ENCODE peak calls at places on chromosomes 2 and 18, in seven cellular contexts. O is NB4, K is endothelial cell, H is right atrium auricular region, Z is WERI-Rb-1, M is neural progenitor cell, G is AG04450. T is an unnamed sample.

GRCh38 chr2:157443090-157443489 is 799 bp downstream of the CYTIP start:
- DNase-seq in O (no peak), K (no peak), H (no peak), Z (no peak), M (no peak), G (no peak), T (no peak)

GRCh38 chr18:62334110-62334509 is 9.0 kb downstream of the TNFRSF11A start:
- DNase-seq in O (no peak), K (no peak), H (no peak), Z (no peak), M (no peak), G (no peak), T (no peak)

GRCh38 chr2:102159295-102159694 is 16.7 kb downstream of the IL1R1 start:
- DNase-seq in O (peak; percentile 25), K (no peak), H (no peak), Z (no peak), M (no peak), G (no peak), T (no peak)

GRCh38 chr18:69838620-69839411 is 108.9 kb downstream of the CD226 start:
- DNase-seq in O (peak; percentile 61), K (no peak), H (no peak), Z (no peak), M (peak; percentile 12), G (no peak), T (no peak)

GRCh38 chr2:68974251-68974650 is at the start of gene GKN1:
- DNase-seq in O (no peak), K (no peak), H (no peak), Z (no peak), M (no peak), G (peak; percentile 15), T (no peak)

GRCh38 chr2:174682578-174683391 is 81.5 kb downstream of the CHRNA1 start:
- DNase-seq in O (peak; percentile 77), K (peak; percentile 74), H (no peak), Z (peak; percentile 60), M (peak; percentile 84), G (no peak), T (peak; percentile 80)

GRCh38 chr2:191625016-191625415 is 52.9 kb upstream of the NABP1 start:
- DNase-seq in O (peak; percentile 64), K (no peak), H (no peak), Z (no peak), M (no peak), G (no peak), T (no peak)

GRCh38 chr2:18214936-18215335 is 336.5 kb downstream of the KCNS3 start:
- DNase-seq in O (no peak), K (no peak), H (no peak), Z (no peak), M (no peak), G (no peak), T (no peak)

GRCh38 chr2:201768918-201769317 is 11.8 kb downstream of the ALS2 start:
- DNase-seq in O (no peak), K (no peak), H (no peak), Z (no peak), M (no peak), G (no peak), T (no peak)

GRCh38 chr18:23618862-23619387 is 32.6 kb upstream of the NPC1 start:
- DNase-seq in O (peak; percentile 82), K (peak; percentile 31), H (no peak), Z (peak; percentile 71), M (peak; percentile 82), G (no peak), T (peak; percentile 38)

GRCh38 chr2:27125104-27125503 is 1.5 kb downstream of the ABHD1 start:
- DNase-seq in O (no peak), K (no peak), H (no peak), Z (no peak), M (no peak), G (no peak), T (no peak)

GRCh38 chr2:228348653-228349052 is 167.2 kb upstream of the SPHKAP start:
- DNase-seq in O (no peak), K (no peak), H (no peak), Z (no peak), M (no peak), G (no peak), T (no peak)

GRCh38 chr2:234500394-234501006 is 3.6 kb upstream of the ARL4C start:
- DNase-seq in O (peak; percentile 46), K (peak; percentile 50), H (no peak), Z (peak; percentile 62), M (peak; percentile 53), G (no peak), T (peak; percentile 71)

GRCh38 chr18:12359515-12359927 is 17.5 kb downstream of the AFG3L2 start:
- DNase-seq in O (no peak), K (no peak), H (no peak), Z (no peak), M (no peak), G (no peak), T (no peak)

GRCh38 chr2:60947056-60947455 is 65.7 kb downstream of the REL start:
- DNase-seq in O (no peak), K (no peak), H (no peak), Z (no peak), M (no peak), G (no peak), T (no peak)

GRCh38 chr18:48983793-48984437 is 33.1 kb upstream of the SMAD7 start:
- DNase-seq in O (peak; percentile 33), K (no peak), H (no peak), Z (no peak), M (no peak), G (no peak), T (no peak)

GRCh38 chr18:44149706-44150105 is 531.0 kb upstream of the SETBP1 start:
- DNase-seq in O (no peak), K (no peak), H (no peak), Z (no peak), M (no peak), G (peak; percentile 3), T (no peak)

GRCh38 chr18:36212301-36212977 is 25.1 kb downstream of the MOCOS start:
- DNase-seq in O (no peak), K (no peak), H (no peak), Z (no peak), M (peak; percentile 27), G (no peak), T (no peak)

GRCh38 chr2:108965540-108966299 is 23.3 kb downstream of the EDAR start:
- DNase-seq in O (no peak), K (no peak), H (no peak), Z (no peak), M (no peak), G (no peak), T (no peak)

GRCh38 chr2:124967325-124967724 is 942.2 kb downstream of the CNTNAP5 start:
- DNase-seq in O (no peak), K (no peak), H (no peak), Z (no peak), M (no peak), G (no peak), T (no peak)

GRCh38 chr2:50783116-50783515 is 248.8 kb downstream of the NRXN1 start:
- DNase-seq in O (no peak), K (no peak), H (no peak), Z (no peak), M (no peak), G (no peak), T (no peak)

GRCh38 chr2:171225302-171225980 is 64.7 kb upstream of the TLK1 start:
- DNase-seq in O (peak; percentile 55), K (no peak), H (no peak), Z (no peak), M (no peak), G (peak; percentile 79), T (no peak)

GRCh38 chr2:144995482-144995881 is 475.6 kb upstream of the ZEB2 start:
- DNase-seq in O (no peak), K (no peak), H (no peak), Z (no peak), M (no peak), G (no peak), T (no peak)

GRCh38 chr2:230666885-230667712 is 45.5 kb upstream of the CAB39 start:
- DNase-seq in O (peak; percentile 93), K (no peak), H (no peak), Z (no peak), M (peak; percentile 26), G (no peak), T (no peak)

GRCh38 chr2:128354731-128355470 is 36.2 kb upstream of the HS6ST1 start:
- DNase-seq in O (peak; percentile 42), K (no peak), H (peak; percentile 23), Z (no peak), M (no peak), G (no peak), T (no peak)
- TF ChIP-seq CTCF in O (no peak), K (no peak), H (no peak), Z (no peak), M (no peak), G (peak; percentile 42), T (no peak)

GRCh38 chr2:207625014-207625755 is at the start of gene METTL21A:
- DNase-seq in O (peak; percentile 99), K (peak; percentile 65), H (peak; percentile 84), Z (peak; percentile 91), M (peak; percentile 80), G (no peak), T (peak; percentile 98)
- TF ChIP-seq CTCF in O (peak; percentile 44), K (peak; percentile 33), H (no peak), Z (peak; percentile 51), M (peak; percentile 43), G (peak; percentile 52), T (peak; percentile 64)

GRCh38 chr2:223944704-223945531 is at the start of gene WDFY1:
- DNase-seq in O (peak; percentile 92), K (peak; percentile 86), H (peak; percentile 87), Z (peak; percentile 88), M (peak; percentile 95), G (peak; percentile 65), T (peak; percentile 95)
- TF ChIP-seq CTCF in O (no peak), K (no peak), H (no peak), Z (no peak), M (no peak), G (no peak), T (no peak)

DNA sequence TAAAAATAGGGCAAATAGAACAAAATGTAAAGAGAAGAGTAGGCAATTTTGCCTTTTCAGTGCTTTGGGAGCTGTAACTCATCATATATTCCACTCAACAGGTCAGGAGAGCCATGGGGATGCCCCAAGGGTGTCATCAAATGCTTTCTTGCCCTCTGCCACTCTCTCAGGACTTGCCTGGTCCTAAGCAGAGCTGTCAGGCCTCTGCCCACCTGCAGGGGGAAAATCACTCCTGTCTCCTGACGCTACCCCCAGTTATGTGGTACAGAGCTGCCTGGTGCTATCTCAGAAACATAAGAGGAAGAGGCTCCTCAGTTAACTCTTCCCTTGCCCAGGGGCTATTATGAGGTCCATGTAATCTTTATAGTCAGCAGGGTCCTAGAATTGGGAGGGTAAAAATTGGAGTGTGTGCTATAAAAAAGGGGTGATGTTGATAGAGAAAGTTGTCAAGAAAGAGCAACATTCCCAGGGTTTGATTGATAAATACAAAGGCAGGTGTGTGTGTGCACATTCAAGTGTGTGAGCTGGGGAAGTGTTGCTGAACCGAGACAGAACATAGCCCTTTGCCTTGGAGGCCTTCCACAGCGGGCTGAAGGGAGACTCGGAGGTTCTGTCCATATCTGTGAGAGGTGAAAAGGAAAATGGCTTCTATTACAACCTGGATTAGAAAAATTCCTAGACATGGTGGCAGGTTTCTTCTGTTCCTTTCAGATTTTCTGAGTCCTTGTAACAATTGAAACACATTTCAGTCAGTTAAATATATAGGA is 25.4 kb downstream of the PTPRM start:
- DNase-seq in O (no peak), K (peak; percentile 32), H (no peak), Z (peak; percentile 37), M (peak; percentile 53), G (no peak), T (no peak)
- TF ChIP-seq CTCF in O (no peak), K (peak; percentile 53), H (no peak), Z (peak; percentile 43), M (peak; percentile 52), G (no peak), T (no peak)